ENCODE peak calls at places on chromosome 10, in five cellular contexts. R is lower lobe of right lung, Q is OCI-LY7, D is cardiac fibroblast, B is fibroblast of mammary gland. S is an unnamed sample.

GRCh38 chr10:80442879-80443278 is 11.2 kb upstream of the TSPAN14 start:
- DNase-seq in B (no peak), D (no peak), Q (no peak), R (no peak), S (no peak)

GRCh38 chr10:104032144-104032775 is 53.4 kb downstream of the COL17A1 start:
- DNase-seq in R (no peak), B (no peak), D (no peak), Q (no peak), S (no peak)

GRCh38 chr10:52256832-52257691 is 57.0 kb upstream of the DKK1 start:
- DNase-seq in R (no peak), B (peak; percentile 21), Q (no peak), D (peak; percentile 33), S (peak; percentile 45)

GRCh38 chr10:86758231-86759072 is 2.0 kb downstream of the BMPR1A start:
- DNase-seq in R (no peak), Q (no peak), B (peak; percentile 46), D (peak; percentile 30), S (no peak)

GRCh38 chr10:103715430-103715829 is 139.9 kb downstream of the SH3PXD2A start:
- DNase-seq in Q (no peak), B (peak; percentile 85), R (no peak), D (peak; percentile 44), S (no peak)

GRCh38 chr10:66881814-66882213 is 44.0 kb upstream of the LRRTM3 start:
- DNase-seq in R (no peak), D (no peak), B (no peak), Q (no peak), S (no peak)

GRCh38 chr10:123666318-123667291 is at the start of gene GPR26:
- DNase-seq in R (no peak), Q (no peak), B (no peak), D (no peak), S (no peak)

GRCh38 chr10:115762029-115762428 is 511.0 kb downstream of the GFRA1 start:
- DNase-seq in R (no peak), D (no peak), B (peak; percentile 57), Q (no peak), S (no peak)

GRCh38 chr10:132961-133898 is 2.0 kb upstream of the ZMYND11 start:
- DNase-seq in R (no peak), D (peak; percentile 62), B (peak; percentile 64), Q (no peak), S (no peak)

GRCh38 chr10:1199897-1200721 is 143.9 kb downstream of the WDR37 start:
- DNase-seq in Q (no peak), B (no peak), R (no peak), D (no peak), S (no peak)

GRCh38 chr10:123157210-123157609 is 3.0 kb downstream of the BUB3 start:
- DNase-seq in B (peak; percentile 61), D (no peak), Q (no peak), R (no peak), S (no peak)

GRCh38 chr10:114402233-114402632 is 2.1 kb downstream of the AFAP1L2 start:
- DNase-seq in R (no peak), B (no peak), Q (no peak), D (no peak), S (no peak)

GRCh38 chr10:71996598-71997371 is 32.6 kb downstream of the CHST3 start:
- DNase-seq in R (no peak), B (no peak), D (no peak), Q (peak; percentile 7), S (no peak)

GRCh38 chr10:133399123-133399601 is 5.2 kb downstream of the MTG1 start:
- DNase-seq in Q (no peak), R (peak; percentile 28), D (no peak), B (no peak), S (no peak)

GRCh38 chr10:93383562-93383981 is 98.6 kb downstream of the MYOF start:
- DNase-seq in R (no peak), D (peak; percentile 82), Q (no peak), B (peak; percentile 95), S (no peak)

GRCh38 chr10:124053971-124054370 is 39.4 kb downstream of the CHST15 start:
- DNase-seq in R (no peak), B (peak; percentile 49), Q (no peak), D (peak; percentile 31), S (no peak)

GRCh38 chr10:27537812-27538211 is 33.7 kb downstream of the RAB18 start:
- DNase-seq in R (no peak), B (no peak), D (no peak), Q (no peak), S (no peak)

GRCh38 chr10:124602646-124603365 is 141.2 kb downstream of the LHPP start:
- DNase-seq in R (no peak), D (no peak), Q (no peak), B (no peak), S (no peak)

GRCh38 chr10:110871236-110872084 is at the start of gene PDCD4:
- DNase-seq in B (peak; percentile 96), R (peak; percentile 99), D (peak; percentile 99), Q (peak; percentile 93), S (peak; percentile 73)

GRCh38 chr10:28263136-28263857 is 39.6 kb downstream of the MPP7 start:
- DNase-seq in B (no peak), D (no peak), Q (no peak), R (peak; percentile 60), S (no peak)

GRCh38 chr10:36759111-36759805 is 366.1 kb upstream of the ANKRD30A start:
- DNase-seq in Q (no peak), B (peak; percentile 85), R (no peak), D (peak; percentile 75), S (no peak)

GRCh38 chr10:77604063-77604462 is 33.5 kb downstream of the KCNMA1 start:
- DNase-seq in D (no peak), Q (no peak), B (no peak), R (no peak), S (no peak)
- H3K4me3 ChIP-seq in D (no peak overlapping the region), Q (no peak overlapping the region), B (no peak overlapping the region), R (no peak overlapping the region), S (no peak overlapping the region)

DNA sequence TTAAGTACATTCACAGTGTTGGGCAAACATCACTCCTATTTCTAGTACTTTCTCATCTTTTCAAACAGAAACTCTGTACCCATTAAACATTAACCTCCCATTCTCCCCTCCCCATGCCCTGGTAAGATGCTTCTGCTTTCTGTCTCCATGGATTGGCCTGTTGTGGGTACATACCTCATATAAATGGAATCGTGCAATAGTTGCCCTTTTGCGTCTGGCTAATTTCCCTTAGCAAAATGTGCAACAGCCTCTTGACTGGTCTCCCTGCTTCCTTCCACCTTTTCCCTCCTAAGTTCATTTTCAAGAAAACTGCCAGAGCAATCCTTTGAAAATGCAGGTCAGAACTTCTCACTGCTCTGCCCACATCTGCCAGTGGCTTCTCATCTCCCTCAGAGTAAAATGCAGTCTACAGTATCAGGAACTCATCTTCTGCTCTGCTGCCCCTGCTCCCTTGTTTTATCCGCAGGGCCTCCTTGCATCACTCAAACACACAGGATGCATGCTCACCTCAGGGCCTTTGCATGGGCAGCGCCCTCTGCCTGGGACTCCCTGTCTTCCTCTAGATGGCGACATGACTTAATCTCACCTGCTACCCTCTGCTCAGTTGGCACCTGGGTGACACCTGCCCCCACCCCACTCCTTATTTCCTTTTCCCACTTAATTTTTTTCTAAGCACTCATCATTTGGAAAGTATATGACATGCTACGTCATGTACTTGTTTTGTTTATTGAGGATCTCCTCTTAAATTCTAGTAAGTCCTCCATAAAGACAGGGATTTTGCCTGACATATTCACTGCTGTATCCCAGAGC is 44.3 kb upstream of the ECHDC3 start:
- DNase-seq in R (no peak), B (no peak), D (no peak), Q (no peak), S (no peak)
- TF ChIP-seq CTCF in R (no peak), B (no peak), D (no peak), Q (peak; percentile 80), S (peak; percentile 50)

GRCh38 chr10:31319602-31320178 is 674 bp downstream of the ZEB1 start:
- DNase-seq in Q (peak; percentile 41), D (peak; percentile 17), B (no peak), R (no peak), S (no peak)

GRCh38 chr10:31320598-31321211 is 1.7 kb downstream of the ZEB1 start:
- DNase-seq in B (peak; percentile 48), D (peak; percentile 63), Q (peak; percentile 70), R (no peak), S (no peak)

GRCh38 chr10:31320179-31320597 is 1.2 kb downstream of the ZEB1 start:
- DNase-seq in B (no peak), R (peak; percentile 60), D (peak; percentile 53), Q (peak; percentile 78), S (no peak)

GRCh38 chr10:31322647-31323046 is 3.6 kb downstream of the ZEB1 start:
- DNase-seq in B (peak; percentile 47), Q (peak; percentile 17), R (no peak), D (peak; percentile 26), S (no peak)

GRCh38 chr10:31321396-31321941 is 2.5 kb downstream of the ZEB1 start:
- DNase-seq in R (no peak), Q (peak; percentile 14), B (peak; percentile 27), D (peak; percentile 31), S (no peak)
- H3K4me3 ChIP-seq in R (peak overlapping the region; percentile 82), Q (peak overlapping the region; percentile 97), B (peak overlapping the region; percentile 82), D (peak overlapping the region; percentile 91), S (peak overlapping the region; percentile 95)

GRCh38 chr10:83801983-83802382 is 337.3 kb upstream of the GHITM start:
- DNase-seq in R (no peak), Q (no peak), D (no peak), B (no peak), S (no peak)
- TF ChIP-seq CTCF in R (no peak), Q (peak; percentile 37), D (no peak), B (no peak), S (no peak)